ENCODE peak calls at places on chromosome 10, in seven cellular contexts. A is GM23248, P is neural progenitor cell, I is GM23338, Z is HCT116, C is PC-3, V is OCI-LY7. L is an unnamed sample.
A peak's percentile ranks its signal among the peaks of the same experiment; 100 is the strongest.

GRCh38 chr10:72832701-72833100 is 60.8 kb upstream of the OIT3 start:
- DNase-seq in P (no peak), V (no peak), A (no peak), I (no peak), C (no peak), Z (no peak), L (no peak)

GRCh38 chr10:26386800-26387199 is 51.3 kb upstream of the APBB1IP start:
- DNase-seq in Z (no peak), A (no peak), I (no peak), V (no peak), C (no peak), P (no peak), L (no peak)

GRCh38 chr10:61971016-61971350 is 69.5 kb downstream of the ARID5B start:
- DNase-seq in A (peak; percentile 21), P (no peak), C (no peak), Z (no peak), V (no peak), I (no peak), L (no peak)

GRCh38 chr10:113983552-113983951 is 60.1 kb upstream of the ADRB1 start:
- DNase-seq in Z (no peak), I (no peak), A (no peak), C (no peak), V (peak; percentile 38), P (no peak), L (peak; percentile 58)

GRCh38 chr10:103985726-103986125 is 18.8 kb downstream of the SLK start:
- DNase-seq in V (no peak), A (peak; percentile 27), Z (no peak), C (no peak), P (no peak), I (no peak), L (no peak)

GRCh38 chr10:990808-991207 is 2.6 kb downstream of the GTPBP4 start:
- DNase-seq in Z (no peak), A (no peak), C (no peak), P (no peak), V (no peak), I (no peak), L (no peak)

GRCh38 chr10:32366111-32366510 is 19.2 kb upstream of the EPC1 start:
- DNase-seq in I (no peak), A (no peak), P (no peak), V (no peak), Z (no peak), C (no peak), L (no peak)

GRCh38 chr10:100006241-100006886 is 3.4 kb downstream of the DNMBP start:
- DNase-seq in P (no peak), C (peak; percentile 91), A (peak; percentile 98), I (no peak), V (peak; percentile 39), Z (peak; percentile 96), L (no peak)

GRCh38 chr10:93384006-93384405 is 98.1 kb downstream of the MYOF start:
- DNase-seq in P (no peak), Z (peak; percentile 93), C (peak; percentile 98), V (no peak), I (no peak), A (no peak), L (no peak)

GRCh38 chr10:86349474-86349873 is 17.1 kb downstream of the GRID1 start:
- DNase-seq in Z (peak; percentile 28), A (peak; percentile 17), C (no peak), I (peak; percentile 89), V (peak; percentile 78), P (peak; percentile 79), L (no peak)

GRCh38 chr10:61882621-61883375 is 18.7 kb upstream of the ARID5B start:
- DNase-seq in V (no peak), C (peak; percentile 87), Z (no peak), P (no peak), I (no peak), A (peak; percentile 75), L (no peak)

GRCh38 chr10:99851825-99852224 is 69.4 kb downstream of the ABCC2 start:
- DNase-seq in V (no peak), A (no peak), P (no peak), I (no peak), Z (no peak), C (no peak), L (no peak)

GRCh38 chr10:125375210-125375609 is 214.8 kb upstream of the CTBP2 start:
- DNase-seq in C (peak; percentile 22), I (peak; percentile 20), V (no peak), P (no peak), A (no peak), Z (peak; percentile 29), L (no peak)

GRCh38 chr10:97538839-97539238 is 33.7 kb upstream of the ANKRD2 start:
- DNase-seq in C (peak; percentile 15), Z (no peak), V (no peak), A (peak; percentile 17), I (no peak), P (no peak), L (no peak)

GRCh38 chr10:103933557-103934121 is 15.7 kb upstream of the STN1 start:
- DNase-seq in Z (no peak), C (no peak), V (no peak), P (no peak), I (no peak), A (no peak), L (no peak)

GRCh38 chr10:88493676-88494483 is 89.2 kb downstream of the RNLS start:
- DNase-seq in P (no peak), Z (no peak), V (peak; percentile 4), I (no peak), A (peak; percentile 39), C (no peak), L (no peak)

GRCh38 chr10:43667317-43667731 is 18.6 kb upstream of the ZNF32 start:
- DNase-seq in A (peak; percentile 67), V (no peak), P (peak; percentile 69), C (no peak), I (peak; percentile 79), Z (no peak), L (no peak)

GRCh38 chr10:116899626-116900025 is 50.3 kb downstream of the ENO4 start:
- DNase-seq in C (no peak), I (no peak), V (no peak), Z (no peak), A (no peak), P (no peak), L (no peak)

GRCh38 chr10:3671431-3671955 is 113.5 kb downstream of the KLF6 start:
- DNase-seq in I (peak; percentile 21), Z (no peak), C (no peak), P (no peak), V (no peak), A (no peak), L (no peak)

GRCh38 chr10:17768957-17769356 is 17.0 kb downstream of the TMEM236 start:
- DNase-seq in I (no peak), A (peak; percentile 47), Z (no peak), P (no peak), V (no peak), C (no peak), L (no peak)

GRCh38 chr10:72015868-72016267 is 51.7 kb downstream of the CHST3 start:
- DNase-seq in V (no peak), A (no peak), P (no peak), Z (no peak), C (no peak), I (no peak), L (no peak)

GRCh38 chr10:44974628-44975431 is 3.8 kb downstream of the DEPP1 start:
- DNase-seq in I (peak; percentile 75), V (peak; percentile 80), P (peak; percentile 79), A (peak; percentile 82), Z (peak; percentile 13), C (peak; percentile 74), L (peak; percentile 45)

GRCh38 chr10:36634916-36635315 is 490.5 kb upstream of the ANKRD30A start:
- DNase-seq in A (peak; percentile 80), P (no peak), Z (no peak), C (peak; percentile 82), V (no peak), I (no peak), L (no peak)

DNA sequence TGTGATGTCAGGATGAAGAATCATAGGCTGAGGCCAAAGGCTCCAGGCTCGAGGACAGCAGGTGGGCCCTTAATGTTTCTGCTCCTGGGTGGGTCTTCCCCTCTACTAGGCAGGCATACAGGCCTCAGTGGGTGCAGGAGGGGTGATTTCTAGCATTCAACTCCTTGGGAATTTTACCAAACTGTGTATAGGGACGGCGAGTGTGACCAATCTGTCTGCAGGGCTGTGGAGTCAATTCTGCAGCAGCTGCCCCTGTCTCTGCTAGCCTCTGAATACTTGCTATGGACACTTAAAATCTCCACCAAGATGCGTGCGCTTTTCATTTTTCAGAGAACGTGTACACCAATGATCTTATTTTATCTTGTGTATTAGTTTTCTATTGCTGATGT is 115.5 kb downstream of the WDR11 start:
- DNase-seq in Z (no peak), C (no peak), V (no peak), A (no peak), P (no peak), I (no peak), L (no peak)
- H3K4me1 ChIP-seq in Z (no peaks in the 10 kb centered on the region), C (no peaks in the 10 kb centered on the region), V (no peaks in the 10 kb centered on the region), A (no peaks in the 10 kb centered on the region), P (peaks cover 25% of the 10 kb centered on the region), I (peaks cover 15% of the 10 kb centered on the region), L (no peaks in the 10 kb centered on the region)

DNA sequence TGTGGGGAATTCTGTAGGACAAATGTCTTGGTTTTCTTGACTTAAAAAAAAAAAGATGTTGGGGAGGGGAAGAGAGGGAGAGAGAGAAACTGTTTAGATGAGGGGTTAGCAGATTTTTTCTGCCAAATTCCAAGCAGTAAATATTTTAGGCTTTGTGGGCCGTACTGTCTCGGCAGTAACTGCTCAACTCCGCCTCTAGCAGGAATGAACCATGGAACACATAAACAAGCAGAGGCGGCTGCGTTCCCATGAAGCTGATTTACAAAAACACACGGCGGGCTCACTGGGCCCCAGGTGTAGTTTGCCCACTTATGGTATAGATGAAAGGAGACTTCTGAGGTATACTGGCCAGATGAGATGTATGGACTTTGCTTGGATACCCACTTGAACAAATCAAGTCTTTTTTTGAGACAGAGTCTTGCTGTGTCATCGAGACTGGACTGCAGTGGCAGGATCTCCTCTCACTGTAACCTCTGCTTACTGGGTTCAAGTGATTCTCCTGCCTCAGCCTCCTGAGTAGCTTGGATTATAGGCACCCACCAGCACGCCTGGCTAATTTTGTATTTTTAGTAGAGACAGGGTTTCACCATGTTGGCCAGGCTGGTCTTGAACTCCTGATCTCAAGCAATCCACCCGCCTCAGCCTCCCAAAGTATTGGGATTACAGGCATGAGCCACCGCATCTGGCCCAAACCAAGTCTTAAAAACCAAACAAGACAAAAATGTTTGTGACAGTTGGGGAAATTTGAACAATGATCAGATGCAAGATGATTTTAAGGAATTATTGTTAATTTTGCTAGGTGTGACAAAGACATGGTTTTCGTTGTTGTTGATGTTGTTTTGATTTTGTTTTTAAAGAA is 9.7 kb upstream of the ADAMTS14 start:
- DNase-seq in A (no peak), I (no peak), Z (no peak), V (no peak), P (no peak), C (no peak), L (no peak)
- H3K27ac ChIP-seq in A (no peak overlapping the region), I (no peak overlapping the region), Z (no peak overlapping the region), V (no peak overlapping the region), P (no peak overlapping the region), C (no peak overlapping the region), L (no peak overlapping the region)

GRCh38 chr10:79229830-79230562 is 117.3 kb upstream of the PPIF start:
- DNase-seq in A (no peak), P (peak; percentile 82), I (peak; percentile 87), C (no peak), Z (no peak), V (peak; percentile 38), L (no peak)
- TF ChIP-seq EZH2phosphoT487 in A (no peak), P (no peak), I (no peak), C (no peak), Z (no peak), V (no peak), L (no peak)

DNA sequence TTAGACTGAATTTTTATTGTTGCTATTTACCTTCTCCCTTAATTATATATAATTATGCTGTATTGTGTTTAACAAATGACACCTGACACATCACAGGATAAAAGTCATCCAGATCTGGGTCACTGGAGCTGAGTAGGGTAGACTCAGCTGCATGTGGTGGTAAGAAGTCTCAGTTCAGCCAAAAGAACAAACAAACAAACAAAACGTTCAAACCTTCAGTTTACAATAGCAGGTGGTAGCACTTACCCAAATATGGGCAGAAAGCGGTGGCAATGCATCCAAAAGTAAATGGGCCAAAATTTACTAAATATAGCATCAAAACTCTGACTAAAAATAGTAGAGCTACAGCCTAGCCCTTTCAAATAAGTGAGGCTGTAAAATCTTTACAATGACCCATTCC is 42.2 kb downstream of the ZWINT start:
- DNase-seq in I (no peak), A (no peak), P (no peak), V (no peak), C (peak; percentile 14), Z (no peak), L (no peak)
- H3K4me1 ChIP-seq in I (no peaks in the 10 kb centered on the region), A (no peaks in the 10 kb centered on the region), P (no peaks in the 10 kb centered on the region), V (no peaks in the 10 kb centered on the region), C (peaks cover 13% of the 10 kb centered on the region), Z (no peaks in the 10 kb centered on the region), L (no peaks in the 10 kb centered on the region)